ENCODE peak calls at places on chromosome 21, in nine cellular contexts. I is H7, L is skeletal muscle cell, V is lower leg skin, J is transverse colon, G is HCT116, N is lung, W is psoas muscle, M is fibroblast of pulmonary artery. T is an unnamed sample.
A peak's percentile ranks its signal among the peaks of the same experiment; 100 is the strongest.

GRCh38 chr21:28742527-28742926 is 250.2 kb downstream of the LTN1 start:
- DNase-seq in I (no peak), L (no peak), V (no peak), J (no peak), G (no peak), N (no peak), W (no peak), M (peak; percentile 78), T (no peak)

GRCh38 chr21:34243562-34243961 is 120.2 kb upstream of the KCNE2 start:
- DNase-seq in I (peak; percentile 51), L (no peak), V (no peak), J (peak; percentile 16), G (peak; percentile 19), N (peak; percentile 29), W (no peak), M (peak; percentile 45), T (peak; percentile 22)

GRCh38 chr21:33949516-33950424 is 34.2 kb upstream of the ATP5PO start:
- DNase-seq in I (no peak), L (no peak), V (no peak), J (no peak), G (no peak), N (no peak), W (no peak), M (no peak), T (peak; percentile 84)

GRCh38 chr21:34372321-34372720 is 3.0 kb upstream of the SMIM11 start:
- DNase-seq in I (no peak), L (no peak), V (no peak), J (no peak), G (no peak), N (peak; percentile 16), W (no peak), M (no peak), T (no peak)

GRCh38 chr21:29943885-29944284 is 4.1 kb upstream of the GRIK1 start:
- DNase-seq in I (peak; percentile 21), L (no peak), V (no peak), J (no peak), G (no peak), N (no peak), W (no peak), M (no peak), T (no peak)

GRCh38 chr21:27292229-27292628 is 325.3 kb upstream of the ADAMTS5 start:
- DNase-seq in I (no peak), L (no peak), V (no peak), J (no peak), G (no peak), N (no peak), W (no peak), M (no peak), T (no peak)

GRCh38 chr21:16309250-16309971 is 579.6 kb downstream of the USP25 start:
- DNase-seq in I (no peak), L (no peak), V (no peak), J (no peak), G (no peak), N (no peak), W (peak; percentile 24), M (no peak), T (no peak)

GRCh38 chr21:45250914-45251634 is 36.6 kb downstream of the POFUT2 start:
- DNase-seq in I (peak; percentile 20), L (no peak), V (no peak), J (no peak), G (no peak), N (no peak), W (no peak), M (no peak), T (no peak)

GRCh38 chr21:32940079-32941014 is 85.4 kb upstream of the OLIG2 start:
- DNase-seq in I (peak; percentile 50), L (no peak), V (no peak), J (peak; percentile 41), G (peak; percentile 40), N (peak; percentile 46), W (no peak), M (peak; percentile 62), T (peak; percentile 63)

GRCh38 chr21:34031835-34032370 is 41.5 kb upstream of the MRPS6 start:
- DNase-seq in I (no peak), L (no peak), V (no peak), J (peak; percentile 46), G (no peak), N (no peak), W (no peak), M (no peak), T (no peak)

GRCh38 chr21:44854664-44855446 is 18.6 kb downstream of the PTTG1IP start:
- DNase-seq in I (no peak), L (no peak), V (no peak), J (no peak), G (no peak), N (no peak), W (peak; percentile 78), M (no peak), T (peak; percentile 93)

GRCh38 chr21:44313451-44313850 is 13.6 kb downstream of the PFKL start:
- DNase-seq in I (no peak), L (no peak), V (no peak), J (no peak), G (no peak), N (no peak), W (no peak), M (no peak), T (no peak)

GRCh38 chr21:43880111-43880985 is 15.3 kb downstream of the AGPAT3 start:
- DNase-seq in I (peak; percentile 50), L (no peak), V (no peak), J (no peak), G (peak; percentile 81), N (peak; percentile 56), W (peak; percentile 84), M (no peak), T (no peak)

GRCh38 chr21:45278156-45278911 is 9.4 kb downstream of the POFUT2 start:
- DNase-seq in I (no peak), L (no peak), V (no peak), J (no peak), G (no peak), N (no peak), W (no peak), M (no peak), T (no peak)

GRCh38 chr21:25709684-25710265 is 24.9 kb downstream of the ATP5PF start:
- DNase-seq in I (no peak), L (no peak), V (no peak), J (no peak), G (no peak), N (no peak), W (no peak), M (no peak), T (no peak)

DNA sequence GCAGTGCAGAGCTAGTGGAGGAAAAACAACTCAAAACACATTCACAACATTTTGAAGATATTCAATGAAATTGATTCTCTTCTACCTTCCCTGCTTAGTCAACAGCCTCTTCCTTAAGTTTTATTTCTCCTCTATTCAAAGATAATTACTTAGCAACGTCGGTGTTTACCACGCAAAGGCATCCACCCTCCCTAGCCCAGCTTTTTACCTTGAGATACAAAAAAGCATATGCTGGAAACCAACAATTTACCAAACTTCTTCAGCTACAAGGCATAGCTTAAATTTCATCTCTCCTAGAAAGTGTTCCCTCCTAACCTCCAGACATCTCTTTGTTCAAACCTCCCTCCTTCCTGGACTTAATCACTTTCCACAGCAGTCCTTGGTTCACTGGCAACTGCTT is 102.8 kb upstream of the SOD1 start:
- DNase-seq in I (no peak), L (no peak), V (no peak), J (no peak), G (no peak), N (no peak), W (no peak), M (no peak), T (no peak)
- H3K4me3 ChIP-seq in I (no peak overlapping the region), L (no peak overlapping the region), V (no peak overlapping the region), J (no peak overlapping the region), G (no peak overlapping the region), N (no peak overlapping the region), W (no peak overlapping the region), M (no peak overlapping the region), T (no peak overlapping the region)

GRCh38 chr21:37006243-37006520 is 320 bp upstream of the RIPPLY3 start:
- DNase-seq in I (no peak), L (no peak), V (no peak), J (no peak), G (no peak), N (no peak), W (no peak), M (no peak), T (no peak)

GRCh38 chr21:37005548-37006242 is 807 bp upstream of the RIPPLY3 start:
- DNase-seq in I (peak; percentile 82), L (no peak), V (no peak), J (no peak), G (no peak), N (no peak), W (no peak), M (no peak), T (no peak)

GRCh38 chr21:37006521-37007291 is at the start of gene RIPPLY3:
- DNase-seq in I (peak; percentile 87), L (no peak), V (no peak), J (no peak), G (no peak), N (no peak), W (no peak), M (peak; percentile 13), T (no peak)

GRCh38 chr21:37008705-37009104 is 2.2 kb downstream of the RIPPLY3 start:
- DNase-seq in I (peak; percentile 61), L (no peak), V (no peak), J (no peak), G (no peak), N (no peak), W (no peak), M (no peak), T (no peak)

DNA sequence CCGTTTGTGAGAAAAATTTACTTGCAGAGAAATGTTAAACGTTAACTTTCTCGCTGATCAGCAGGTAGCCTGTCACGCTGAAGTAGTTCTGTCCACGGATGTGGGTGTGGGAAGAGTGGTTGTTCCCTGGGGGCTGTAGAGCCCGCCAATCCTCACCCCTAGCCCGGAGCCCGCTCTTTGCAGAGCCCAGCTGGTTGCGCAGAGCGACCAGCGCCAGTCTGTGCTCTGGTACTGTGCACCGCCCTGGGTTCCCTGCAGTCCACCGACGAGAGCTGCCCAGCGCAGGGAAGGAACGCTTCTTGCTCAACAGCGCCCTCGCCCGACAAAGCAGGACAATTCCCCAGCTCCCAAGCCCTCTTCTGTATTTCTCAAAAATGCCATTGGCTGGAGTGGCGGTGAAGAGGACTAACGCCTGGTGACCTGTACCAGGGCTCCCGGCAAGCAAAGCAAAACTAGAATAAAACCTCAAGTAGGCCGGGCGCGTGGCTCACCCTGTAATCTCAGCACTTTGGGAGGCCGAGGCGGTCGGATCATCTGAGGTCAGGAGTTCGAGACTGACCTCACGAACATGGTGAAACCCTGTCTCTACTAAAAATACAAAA is 3.3 kb downstream of the RIPPLY3 start:
- DNase-seq in I (peak; percentile 92), L (peak; percentile 49), V (peak; percentile 55), J (peak; percentile 89), G (peak; percentile 81), N (peak; percentile 89), W (peak; percentile 91), M (peak; percentile 89), T (peak; percentile 50)
- H3K4me3 ChIP-seq in I (no peak overlapping the region), L (peak overlapping the region; percentile 40), V (no peak overlapping the region), J (no peak overlapping the region), G (peak overlapping the region; percentile 38), N (no peak overlapping the region), W (peak overlapping the region; percentile 48), M (peak overlapping the region; percentile 48), T (peak overlapping the region; percentile 35)

GRCh38 chr21:36964832-36965719 is 1.4 kb downstream of the HLCS start:
- DNase-seq in I (no peak), L (no peak), V (no peak), J (no peak), G (no peak), N (no peak), W (no peak), M (no peak), T (no peak)
- H3K4me3 ChIP-seq in I (no peak overlapping the region), L (peak overlapping the region; percentile 65), V (no peak overlapping the region), J (peak overlapping the region; percentile 82), G (peak overlapping the region; percentile 82), N (no peak overlapping the region), W (peak overlapping the region; percentile 84), M (peak overlapping the region; percentile 66), T (peak overlapping the region; percentile 76)

GRCh38 chr21:36188081-36188681 is 31.6 kb downstream of the DOP1B start:
- DNase-seq in I (no peak), L (no peak), V (peak; percentile 32), J (peak; percentile 79), G (no peak), N (peak; percentile 60), W (peak; percentile 87), M (no peak), T (no peak)
- H3K4me3 ChIP-seq in I (no peak overlapping the region), L (no peak overlapping the region), V (no peak overlapping the region), J (no peak overlapping the region), G (no peak overlapping the region), N (no peak overlapping the region), W (peak overlapping the region; percentile 3), M (no peak overlapping the region), T (no peak overlapping the region)